ENCODE peak calls at places on chromosomes 5 and 9, in seven cellular contexts. One of them, this sample, is unnamed. For H3K4me1, the result is how much of the 10 kb centered on the place peaks cover.

GRCh38 chr5:76521240-76521758 is 101.9 kb downstream of the F2RL2 start:
- DNase-seq in IMR-90: peak
- DNase-seq in H1: no peak
- DNase-seq in H9: no peak
- DNase-seq in mesenchymal stem cell: no peak
- DNase-seq in trophoblast cell: peak
- DNase-seq in mesendoderm: no peak
- DNase-seq in this sample: no peak

GRCh38 chr9:136793063-136793946 is 2.2 kb downstream of the TMEM141 start:
- DNase-seq in mesendoderm: no peak
- DNase-seq in trophoblast cell: no peak
- DNase-seq in IMR-90: no peak
- DNase-seq in H9: peak
- DNase-seq in mesenchymal stem cell: no peak
- DNase-seq in H1: no peak
- DNase-seq in this sample: no peak

GRCh38 chr5:180960209-180960608 is 28.4 kb upstream of the BTNL3 start:
- DNase-seq in H9: no peak
- DNase-seq in H1: no peak
- DNase-seq in trophoblast cell: no peak
- DNase-seq in mesenchymal stem cell: no peak
- DNase-seq in mesendoderm: no peak
- DNase-seq in IMR-90: no peak
- DNase-seq in this sample: no peak

GRCh38 chr9:11946521-11946920 is 746.7 kb upstream of the TYRP1 start:
- DNase-seq in H1: no peak
- DNase-seq in trophoblast cell: no peak
- DNase-seq in H9: no peak
- DNase-seq in mesenchymal stem cell: peak
- DNase-seq in mesendoderm: no peak
- DNase-seq in IMR-90: no peak
- DNase-seq in this sample: no peak

GRCh38 chr9:127223810-127224177 is 40.8 kb upstream of the GARNL3 start:
- DNase-seq in IMR-90: no peak
- DNase-seq in H1: no peak
- DNase-seq in mesenchymal stem cell: no peak
- DNase-seq in trophoblast cell: no peak
- DNase-seq in mesendoderm: no peak
- DNase-seq in H9: no peak
- DNase-seq in this sample: no peak

GRCh38 chr9:95481000-95481399 is 35.8 kb downstream of the PTCH1 start:
- DNase-seq in H1: no peak
- DNase-seq in trophoblast cell: no peak
- DNase-seq in mesendoderm: no peak
- DNase-seq in mesenchymal stem cell: no peak
- DNase-seq in H9: no peak
- DNase-seq in IMR-90: no peak
- DNase-seq in this sample: no peak

GRCh38 chr5:111238826-111239225 is 14.6 kb downstream of the CAMK4 start:
- DNase-seq in IMR-90: no peak
- DNase-seq in H9: no peak
- DNase-seq in mesendoderm: no peak
- DNase-seq in trophoblast cell: no peak
- DNase-seq in mesenchymal stem cell: no peak
- DNase-seq in H1: no peak
- DNase-seq in this sample: no peak

GRCh38 chr5:39531299-39531698 is 106.5 kb upstream of the DAB2 start:
- DNase-seq in H9: no peak
- DNase-seq in mesenchymal stem cell: no peak
- DNase-seq in IMR-90: no peak
- DNase-seq in mesendoderm: no peak
- DNase-seq in trophoblast cell: no peak
- DNase-seq in H1: no peak
- DNase-seq in this sample: no peak

GRCh38 chr5:119961993-119962392 is 332.6 kb downstream of the FAM170A start:
- DNase-seq in mesenchymal stem cell: no peak
- DNase-seq in H1: no peak
- DNase-seq in mesendoderm: no peak
- DNase-seq in IMR-90: no peak
- DNase-seq in H9: no peak
- DNase-seq in trophoblast cell: no peak
- DNase-seq in this sample: no peak

DNA sequence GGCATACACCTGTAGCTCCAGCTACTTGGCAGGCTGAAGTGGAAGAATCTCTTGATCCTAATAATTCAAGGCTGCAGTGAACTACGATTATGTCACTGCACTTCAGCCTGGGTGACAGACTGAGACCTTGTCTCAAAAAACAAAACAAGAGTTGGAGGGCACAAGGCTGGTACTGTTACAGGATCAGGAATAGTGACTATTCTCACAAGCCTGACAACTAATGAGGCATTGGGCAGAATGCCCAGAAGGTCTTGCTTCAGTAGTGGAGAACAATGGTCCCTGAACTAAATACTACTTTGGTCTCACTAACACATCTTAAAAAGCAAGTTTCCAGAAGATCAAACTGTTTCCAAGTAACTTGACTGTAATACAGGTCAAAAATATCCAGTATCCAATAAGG is 182.9 kb upstream of the RFX3 start:
- DNase-seq in mesendoderm: no peak
- DNase-seq in trophoblast cell: no peak
- DNase-seq in mesenchymal stem cell: no peak
- DNase-seq in H1: no peak
- DNase-seq in H9: no peak
- DNase-seq in IMR-90: peak
- DNase-seq in this sample: no peak
- H3K23ac ChIP-seq in mesendoderm: no peak
- H3K23ac ChIP-seq in trophoblast cell: no peak
- H3K23ac ChIP-seq in mesenchymal stem cell: no peak
- H3K23ac ChIP-seq in H1: no peak
- H3K23ac ChIP-seq in H9: no peak
- H3K23ac ChIP-seq in IMR-90: no peak
- H3K23ac ChIP-seq in this sample: no peak

GRCh38 chr5:143207058-143207457 is 196.4 kb downstream of the NR3C1 start:
- DNase-seq in mesenchymal stem cell: no peak
- DNase-seq in H9: no peak
- DNase-seq in mesendoderm: no peak
- DNase-seq in H1: no peak
- DNase-seq in trophoblast cell: no peak
- DNase-seq in IMR-90: no peak
- DNase-seq in this sample: no peak

GRCh38 chr5:143206194-143207053 is 197.1 kb downstream of the NR3C1 start:
- DNase-seq in mesenchymal stem cell: no peak
- DNase-seq in mesendoderm: no peak
- DNase-seq in trophoblast cell: peak
- DNase-seq in IMR-90: no peak
- DNase-seq in H9: no peak
- DNase-seq in H1: no peak
- DNase-seq in this sample: no peak

GRCh38 chr5:143204474-143205246 is 198.8 kb downstream of the NR3C1 start:
- DNase-seq in H1: no peak
- DNase-seq in mesenchymal stem cell: no peak
- DNase-seq in trophoblast cell: peak
- DNase-seq in mesendoderm: no peak
- DNase-seq in H9: no peak
- DNase-seq in IMR-90: no peak
- DNase-seq in this sample: no peak

GRCh38 chr5:143205879-143206193 is 197.7 kb downstream of the NR3C1 start:
- DNase-seq in mesendoderm: no peak
- DNase-seq in IMR-90: no peak
- DNase-seq in trophoblast cell: no peak
- DNase-seq in H9: no peak
- DNase-seq in H1: no peak
- DNase-seq in mesenchymal stem cell: no peak
- DNase-seq in this sample: no peak

GRCh38 chr5:143205386-143205785 is 198.1 kb downstream of the NR3C1 start:
- DNase-seq in mesendoderm: no peak
- DNase-seq in trophoblast cell: peak
- DNase-seq in H1: no peak
- DNase-seq in IMR-90: peak
- DNase-seq in mesenchymal stem cell: peak
- DNase-seq in H9: no peak
- DNase-seq in this sample: no peak
- H3K9ac ChIP-seq in mesendoderm: no peak
- H3K9ac ChIP-seq in trophoblast cell: no peak
- H3K9ac ChIP-seq in H1: no peak
- H3K9ac ChIP-seq in IMR-90: no peak
- H3K9ac ChIP-seq in mesenchymal stem cell: no peak
- H3K9ac ChIP-seq in H9: no peak
- H3K9ac ChIP-seq in this sample: no peak

DNA sequence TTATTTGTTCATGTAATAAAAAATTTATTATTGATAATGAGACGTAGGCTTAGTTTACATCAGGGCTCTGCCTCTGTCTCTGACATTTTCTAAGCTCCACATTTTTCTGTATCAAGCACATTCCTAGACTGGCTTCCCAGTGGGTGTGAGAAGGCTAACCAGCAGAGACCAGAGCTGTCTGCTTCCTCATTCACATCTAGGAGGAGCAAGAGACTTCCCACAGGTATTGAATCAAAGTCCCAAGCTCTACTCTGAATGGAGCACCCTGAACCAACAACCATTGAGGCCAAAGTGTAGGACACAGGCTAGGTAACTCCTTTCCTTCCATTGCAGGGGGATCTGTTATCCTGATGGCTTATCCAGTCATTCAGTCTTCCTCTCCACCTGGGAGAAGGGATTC is 72.4 kb downstream of the PARP8 start:
- DNase-seq in H1: no peak
- DNase-seq in mesendoderm: peak
- DNase-seq in trophoblast cell: no peak
- DNase-seq in H9: no peak
- DNase-seq in mesenchymal stem cell: no peak
- DNase-seq in IMR-90: no peak
- DNase-seq in this sample: no peak
- H3K4me1 ChIP-seq in H1: under half
- H3K4me1 ChIP-seq in mesendoderm: under half
- H3K4me1 ChIP-seq in trophoblast cell: under half
- H3K4me1 ChIP-seq in H9: under half
- H3K4me1 ChIP-seq in mesenchymal stem cell: under half
- H3K4me1 ChIP-seq in IMR-90: under half
- H3K4me1 ChIP-seq in this sample: under half

DNA sequence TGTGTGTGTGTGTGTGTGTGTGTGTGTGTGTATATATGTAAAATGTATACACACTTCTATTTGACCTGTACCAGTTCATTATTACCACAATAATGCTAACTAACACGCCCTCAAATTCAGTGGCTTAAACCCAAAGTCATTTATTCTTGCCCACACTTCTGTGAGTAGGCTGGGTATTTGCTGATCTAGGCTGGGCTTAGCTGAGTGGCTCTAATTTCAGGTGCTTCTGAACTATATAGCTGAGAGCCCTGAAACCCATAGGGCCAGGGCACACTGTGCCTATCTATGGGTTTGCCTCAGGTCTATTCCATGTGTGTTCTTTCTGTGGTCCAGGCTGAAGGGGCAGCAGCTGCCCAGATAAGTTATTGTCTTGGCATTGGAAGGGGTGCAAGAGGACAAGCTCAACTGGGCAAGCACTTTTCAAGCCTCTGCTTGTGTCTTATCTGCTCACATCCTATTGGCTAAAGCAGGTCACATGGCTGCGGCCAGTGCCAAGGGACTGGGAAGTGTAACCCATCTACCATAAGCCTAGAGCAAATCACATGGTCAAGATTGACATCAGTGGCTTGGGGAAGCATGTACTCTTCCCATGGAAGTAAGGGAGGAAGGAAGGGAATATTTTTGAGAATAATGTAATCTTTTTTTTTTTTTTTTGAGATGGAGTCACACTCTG is 139.9 kb downstream of the PALM2AKAP2 start:
- DNase-seq in mesendoderm: no peak
- DNase-seq in trophoblast cell: no peak
- DNase-seq in mesenchymal stem cell: no peak
- DNase-seq in H1: no peak
- DNase-seq in H9: no peak
- DNase-seq in IMR-90: no peak
- DNase-seq in this sample: no peak
- H3K23ac ChIP-seq in mesendoderm: no peak
- H3K23ac ChIP-seq in trophoblast cell: no peak
- H3K23ac ChIP-seq in mesenchymal stem cell: no peak
- H3K23ac ChIP-seq in H1: no peak
- H3K23ac ChIP-seq in H9: no peak
- H3K23ac ChIP-seq in IMR-90: no peak
- H3K23ac ChIP-seq in this sample: no peak

GRCh38 chr5:81121836-81122235 is 111.3 kb upstream of the CKMT2 start:
- DNase-seq in IMR-90: peak
- DNase-seq in H1: no peak
- DNase-seq in mesendoderm: no peak
- DNase-seq in trophoblast cell: no peak
- DNase-seq in mesenchymal stem cell: no peak
- DNase-seq in H9: no peak
- DNase-seq in this sample: no peak

GRCh38 chr5:81122271-81122670 is 110.9 kb upstream of the CKMT2 start:
- DNase-seq in H9: no peak
- DNase-seq in trophoblast cell: no peak
- DNase-seq in mesenchymal stem cell: no peak
- DNase-seq in IMR-90: no peak
- DNase-seq in H1: no peak
- DNase-seq in mesendoderm: no peak
- DNase-seq in this sample: no peak

GRCh38 chr5:81128416-81128815 is 104.7 kb upstream of the CKMT2 start:
- DNase-seq in mesenchymal stem cell: no peak
- DNase-seq in IMR-90: no peak
- DNase-seq in H1: no peak
- DNase-seq in mesendoderm: no peak
- DNase-seq in H9: no peak
- DNase-seq in trophoblast cell: no peak
- DNase-seq in this sample: no peak

GRCh38 chr5:81121273-81121672 is 111.8 kb upstream of the CKMT2 start:
- DNase-seq in IMR-90: no peak
- DNase-seq in H1: no peak
- DNase-seq in mesendoderm: no peak
- DNase-seq in H9: no peak
- DNase-seq in trophoblast cell: no peak
- DNase-seq in mesenchymal stem cell: no peak
- DNase-seq in this sample: no peak

GRCh38 chr5:81125959-81126358 is 107.2 kb upstream of the CKMT2 start:
- DNase-seq in H1: no peak
- DNase-seq in mesenchymal stem cell: peak
- DNase-seq in mesendoderm: no peak
- DNase-seq in H9: no peak
- DNase-seq in IMR-90: peak
- DNase-seq in trophoblast cell: no peak
- DNase-seq in this sample: no peak
- H3K9ac ChIP-seq in H1: no peak
- H3K9ac ChIP-seq in mesenchymal stem cell: peak
- H3K9ac ChIP-seq in mesendoderm: no peak
- H3K9ac ChIP-seq in H9: no peak
- H3K9ac ChIP-seq in IMR-90: no peak
- H3K9ac ChIP-seq in trophoblast cell: no peak
- H3K9ac ChIP-seq in this sample: no peak

GRCh38 chr9:69186841-69187611 is 12.9 kb downstream of the TJP2 start:
- DNase-seq in IMR-90: peak
- DNase-seq in trophoblast cell: peak
- DNase-seq in H1: no peak
- DNase-seq in mesenchymal stem cell: peak
- DNase-seq in mesendoderm: no peak
- DNase-seq in H9: no peak
- DNase-seq in this sample: no peak
- H3K4me1 ChIP-seq in IMR-90: under half
- H3K4me1 ChIP-seq in trophoblast cell: under half
- H3K4me1 ChIP-seq in H1: under half
- H3K4me1 ChIP-seq in mesenchymal stem cell: under half
- H3K4me1 ChIP-seq in mesendoderm: under half
- H3K4me1 ChIP-seq in H9: under half
- H3K4me1 ChIP-seq in this sample: under half